ENCODE peak calls at places on chromosomes 7 and 10, in five cellular contexts. F, G, V, J and K are unnamed samples.

GRCh38 chr7:102009628-102010027 is 192.2 kb downstream of the CUX1 start:
- DNase-seq in F (no peak), G (no peak), V (no peak), J (no peak), K (no peak)

GRCh38 chr7:140541513-140542192 is 62.3 kb upstream of the MKRN1 start:
- DNase-seq in F (no peak), G (peak), V (peak), J (peak), K (peak)

GRCh38 chr10:113735913-113736312 is 15.6 kb upstream of the PLEKHS1 start:
- DNase-seq in F (peak), G (no peak), V (no peak), J (no peak), K (peak)

GRCh38 chr10:74292871-74293427 is 141.9 kb downstream of the ADK start:
- DNase-seq in F (peak), G (no peak), V (no peak), J (no peak), K (no peak)

GRCh38 chr7:1748076-1748750 is 78.1 kb downstream of the ELFN1 start:
- DNase-seq in F (no peak), G (no peak), V (no peak), J (no peak), K (no peak)

GRCh38 chr10:71714055-71714454 is 5.5 kb downstream of the C10orf105 start:
- DNase-seq in F (no peak), G (no peak), V (no peak), J (no peak), K (no peak)

GRCh38 chr7:155227788-155228458 is 69.8 kb upstream of the INSIG1 start:
- DNase-seq in F (no peak), G (no peak), V (no peak), J (no peak), K (no peak)

GRCh38 chr7:158325530-158326381 is 261.9 kb downstream of the PTPRN2 start:
- DNase-seq in F (no peak), G (no peak), V (no peak), J (no peak), K (peak)

GRCh38 chr7:127252380-127252718 is 392 bp downstream of the GRM8 start:
- DNase-seq in F (no peak), G (no peak), V (no peak), J (no peak), K (no peak)

GRCh38 chr7:132485136-132485535 is 91.1 kb downstream of the PLXNA4 start:
- DNase-seq in F (no peak), G (no peak), V (no peak), J (no peak), K (no peak)

GRCh38 chr7:40329601-40330153 is 194.9 kb downstream of the SUGCT start:
- DNase-seq in F (peak), G (no peak), V (no peak), J (peak), K (no peak)

GRCh38 chr10:127990846-127991542 is 84.1 kb downstream of the PTPRE start:
- DNase-seq in F (peak), G (no peak), V (peak), J (peak), K (no peak)

GRCh38 chr7:12609556-12609955 is 39.0 kb downstream of the SCIN start:
- DNase-seq in F (no peak), G (no peak), V (peak), J (no peak), K (no peak)

GRCh38 chr10:90286406-90286805 is 571.4 kb downstream of the HTR7 start:
- DNase-seq in F (no peak), G (no peak), V (no peak), J (no peak), K (no peak)

GRCh38 chr10:91652364-91652763 is 19.5 kb upstream of the PPP1R3C start:
- DNase-seq in F (peak), G (no peak), V (peak), J (peak), K (peak)

GRCh38 chr10:60253490-60253889 is 136.2 kb downstream of the ANK3 start:
- DNase-seq in F (no peak), G (no peak), V (no peak), J (no peak), K (no peak)

GRCh38 chr7:36400023-36400422 is 10.4 kb downstream of the ANLN start:
- DNase-seq in F (no peak), G (no peak), V (no peak), J (no peak), K (no peak)

GRCh38 chr7:94003446-94004023 is 620 bp downstream of the BET1 start:
- DNase-seq in F (no peak), G (peak), V (peak), J (no peak), K (no peak)

GRCh38 chr7:24319209-24319608 is 35.2 kb downstream of the NPY start:
- DNase-seq in F (no peak), G (no peak), V (no peak), J (no peak), K (no peak)

GRCh38 chr10:1203704-1204103 is 147.5 kb downstream of the WDR37 start:
- DNase-seq in F (no peak), G (no peak), V (no peak), J (no peak), K (no peak)

GRCh38 chr10:15510963-15511362 is 139.9 kb upstream of the FAM171A1 start:
- DNase-seq in F (no peak), G (no peak), V (no peak), J (no peak), K (no peak)

GRCh38 chr7:128963327-128963757 is 25.6 kb downstream of the IRF5 start:
- DNase-seq in F (no peak), G (no peak), V (no peak), J (no peak), K (no peak)

GRCh38 chr10:63700209-63700934 is 179.2 kb downstream of the REEP3 start:
- DNase-seq in F (peak), G (no peak), V (peak), J (peak), K (peak)

GRCh38 chr7:142974618-142975017 is 12.5 kb upstream of the KEL start:
- DNase-seq in F (no peak), G (no peak), V (no peak), J (no peak), K (no peak)

GRCh38 chr7:103316378-103316941 is 19.2 kb downstream of the PMPCB start:
- DNase-seq in F (no peak), G (no peak), V (no peak), J (no peak), K (no peak)

GRCh38 chr10:126525326-126525725 is 137.0 kb upstream of the ADAM12 start:
- DNase-seq in F (no peak), G (no peak), V (no peak), J (no peak), K (no peak)